ENCODE peak calls at places on chromosomes 3 and 15, in seven cellular contexts. Z, N, H, Q, U, Y and A are unnamed samples.

GRCh38 chr15:85760531-85761371 is 34.0 kb downstream of the KLHL25 start:
- DNase-seq in Z (no peak), N (peak; percentile 73), H (no peak), Q (no peak), U (no peak), Y (no peak), A (no peak)

GRCh38 chr3:133820889-133821675 is 15.5 kb downstream of the SRPRB start:
- DNase-seq in Z (no peak), N (no peak), H (no peak), Q (no peak), U (no peak), Y (no peak), A (no peak)

GRCh38 chr3:16467368-16467767 is 46.1 kb downstream of the RFTN1 start:
- DNase-seq in Z (no peak), N (peak; percentile 74), H (no peak), Q (no peak), U (no peak), Y (no peak), A (no peak)

GRCh38 chr3:83224101-83224868 is 1462.8 kb upstream of the GBE1 start:
- DNase-seq in Z (no peak), N (no peak), H (no peak), Q (no peak), U (no peak), Y (no peak), A (peak; percentile 0)

GRCh38 chr3:97952280-97952679 is 20.0 kb downstream of the RIOX2 start:
- DNase-seq in Z (no peak), N (no peak), H (peak; percentile 32), Q (peak; percentile 44), U (no peak), Y (no peak), A (no peak)

GRCh38 chr3:13073042-13073906 is at the start of gene IQSEC1:
- DNase-seq in Z (peak; percentile 66), N (peak; percentile 94), H (peak; percentile 57), Q (peak; percentile 58), U (no peak), Y (peak; percentile 26), A (peak; percentile 6)

GRCh38 chr15:62173215-62173614 is 8.1 kb upstream of the C2CD4B start:
- DNase-seq in Z (no peak), N (no peak), H (no peak), Q (peak; percentile 65), U (no peak), Y (no peak), A (no peak)

GRCh38 chr3:137669519-137670060 is 94.5 kb upstream of the SOX14 start:
- DNase-seq in Z (no peak), N (no peak), H (no peak), Q (no peak), U (no peak), Y (no peak), A (no peak)

GRCh38 chr15:63967616-63968015 is 78.7 kb downstream of the DAPK2 start:
- DNase-seq in Z (no peak), N (no peak), H (no peak), Q (no peak), U (no peak), Y (no peak), A (no peak)

GRCh38 chr3:129553771-129554170 is 10.8 kb downstream of the H1-8 start:
- DNase-seq in Z (no peak), N (no peak), H (no peak), Q (no peak), U (no peak), Y (no peak), A (no peak)

GRCh38 chr3:21839592-21839991 is 88.6 kb upstream of the ZNF385D start:
- DNase-seq in Z (no peak), N (no peak), H (no peak), Q (peak; percentile 43), U (peak; percentile 42), Y (no peak), A (no peak)
- TF ChIP-seq CTCF in Z (no peak), N (peak; percentile 35), H (no peak), Q (peak; percentile 72), U (peak; percentile 52), Y (no peak), A (no peak)

GRCh38 chr15:41961803-41962202 is 10.6 kb downstream of the EHD4 start:
- DNase-seq in Z (no peak), N (no peak), H (no peak), Q (no peak), U (peak; percentile 38), Y (no peak), A (no peak)

GRCh38 chr15:41958002-41958420 is 14.3 kb downstream of the EHD4 start:
- DNase-seq in Z (no peak), N (no peak), H (no peak), Q (peak; percentile 50), U (no peak), Y (no peak), A (no peak)

GRCh38 chr15:41957021-41957897 is 15.1 kb downstream of the EHD4 start:
- DNase-seq in Z (no peak), N (no peak), H (no peak), Q (no peak), U (no peak), Y (no peak), A (no peak)

GRCh38 chr15:41965441-41966413 is 6.6 kb downstream of the EHD4 start:
- DNase-seq in Z (no peak), N (peak; percentile 21), H (peak; percentile 23), Q (peak; percentile 85), U (peak; percentile 21), Y (no peak), A (no peak)

DNA sequence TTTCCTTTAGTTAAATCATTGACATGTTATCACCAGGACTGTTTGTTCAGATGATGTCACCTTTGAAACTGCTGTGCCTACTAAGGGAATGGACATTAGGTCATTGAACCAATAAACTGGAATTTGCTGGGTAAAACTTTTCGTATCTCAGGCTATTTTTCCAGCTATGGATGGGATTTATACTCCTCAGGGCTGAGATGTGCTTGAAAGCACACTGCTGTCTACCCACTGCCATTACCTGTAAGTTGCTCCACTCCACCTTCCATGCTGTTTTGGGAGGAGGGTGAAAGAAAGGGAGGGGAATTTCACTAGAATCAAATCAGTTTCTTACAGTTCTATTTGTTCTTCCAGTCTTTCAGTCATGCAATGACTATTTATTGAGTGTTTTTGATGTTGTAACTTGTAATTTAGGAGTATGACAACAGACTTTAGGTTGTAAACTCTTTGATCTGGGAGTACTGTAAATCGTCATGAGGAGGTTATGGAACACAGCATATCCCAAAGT is 11.3 kb downstream of the EHD4 start:
- DNase-seq in Z (no peak), N (no peak), H (no peak), Q (no peak), U (peak; percentile 26), Y (no peak), A (no peak)
- H3K27ac ChIP-seq in Z (no peak overlapping the region), N (no peak overlapping the region), H (no peak overlapping the region), Q (peak overlapping the region; percentile 51), U (peak overlapping the region; percentile 22), Y (no peak overlapping the region), A (no peak overlapping the region)

GRCh38 chr3:77602722-77603121 is 562.8 kb downstream of the ROBO2 start:
- DNase-seq in Z (no peak), N (no peak), H (no peak), Q (no peak), U (no peak), Y (no peak), A (no peak)

GRCh38 chr3:77605308-77605707 is 565.4 kb downstream of the ROBO2 start:
- DNase-seq in Z (no peak), N (no peak), H (no peak), Q (no peak), U (no peak), Y (no peak), A (no peak)

GRCh38 chr3:77599948-77600347 is 560.0 kb downstream of the ROBO2 start:
- DNase-seq in Z (no peak), N (no peak), H (no peak), Q (no peak), U (no peak), Y (no peak), A (no peak)

GRCh38 chr3:77605865-77606264 is 566.0 kb downstream of the ROBO2 start:
- DNase-seq in Z (no peak), N (no peak), H (no peak), Q (no peak), U (no peak), Y (no peak), A (no peak)

DNA sequence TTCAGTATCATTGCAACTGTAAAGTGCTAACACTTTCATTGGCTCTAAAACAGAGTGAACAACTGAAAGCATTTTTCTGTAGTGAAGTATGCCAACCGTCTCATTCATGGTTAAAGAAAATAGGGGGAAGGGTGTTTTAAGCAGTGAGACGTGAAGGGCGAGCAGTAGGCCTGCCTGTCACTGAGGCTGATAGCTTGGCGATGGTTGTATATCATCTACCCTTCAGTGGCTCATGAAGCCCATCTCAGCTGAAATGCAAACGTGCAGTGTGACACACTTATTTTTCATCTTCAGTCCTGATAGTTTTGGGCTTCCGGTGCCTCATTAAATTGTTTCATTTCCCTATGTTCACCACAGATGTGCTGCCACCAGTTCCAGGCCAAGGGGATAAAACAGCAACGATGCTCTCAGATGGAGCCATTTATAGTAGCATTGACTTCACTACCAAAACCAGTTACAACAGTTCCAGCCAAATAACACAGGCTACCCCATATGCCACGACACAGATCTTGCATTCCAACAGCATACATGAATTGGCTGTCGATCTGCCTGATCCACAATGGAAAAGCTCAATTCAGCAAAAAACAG is 562.0 kb downstream of the ROBO2 start:
- DNase-seq in Z (no peak), N (no peak), H (no peak), Q (no peak), U (no peak), Y (no peak), A (no peak)
- TF ChIP-seq CTCF in Z (no peak), N (no peak), H (no peak), Q (no peak), U (no peak), Y (no peak), A (no peak)

DNA sequence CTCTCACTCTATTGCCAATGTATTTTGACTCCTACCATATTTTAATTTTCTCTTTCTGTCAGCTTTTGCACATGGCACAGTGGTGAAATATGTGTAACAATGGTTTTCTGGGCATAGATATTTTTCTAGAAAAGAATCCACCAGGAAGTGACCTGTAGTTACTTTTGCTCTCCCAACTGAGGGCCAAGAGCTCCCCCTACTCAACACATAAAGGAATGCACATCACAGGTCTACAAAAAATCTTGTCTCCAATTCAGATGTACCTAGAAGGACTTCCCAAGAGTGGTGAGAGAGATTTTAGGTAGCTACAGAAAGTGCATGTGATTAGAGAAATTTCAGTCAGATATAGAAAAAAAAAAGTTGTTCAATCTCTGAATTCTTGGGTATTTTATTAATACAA is 15.6 kb downstream of the CPA3 start:
- DNase-seq in Z (no peak), N (no peak), H (no peak), Q (no peak), U (no peak), Y (no peak), A (no peak)
- H3K27ac ChIP-seq in Z (no peak overlapping the region), N (no peak overlapping the region), H (no peak overlapping the region), Q (no peak overlapping the region), U (no peak overlapping the region), Y (no peak overlapping the region), A (no peak overlapping the region)

GRCh38 chr3:50319872-50320625 is 2.5 kb downstream of the HYAL2 start:
- DNase-seq in Z (no peak), N (peak; percentile 85), H (no peak), Q (peak; percentile 25), U (no peak), Y (no peak), A (no peak)
- TF ChIP-seq CTCF in Z (no peak), N (no peak), H (no peak), Q (no peak), U (no peak), Y (no peak), A (no peak)